ENCODE peak calls at places on chromosome 19, in four cellular contexts. O is IMR-90, D is right atrium auricular region, Z is foreskin fibroblast. J is an unnamed sample.

GRCh38 chr19:10222201-10222890 is 8.8 kb downstream of the S1PR2 start:
- DNase-seq in O (no peak), D (no peak), Z (no peak), J (no peak)

GRCh38 chr19:24051516-24051915 is 35.5 kb upstream of the ZNF254 start:
- DNase-seq in O (no peak), Z (no peak), D (no peak), J (no peak)

GRCh38 chr19:5292453-5292842 is 48.2 kb downstream of the PTPRS start:
- DNase-seq in O (peak), Z (peak), D (no peak), J (no peak)

GRCh38 chr19:56900573-56901097 is 60.1 kb upstream of the PEG3 start:
- DNase-seq in D (no peak), O (no peak), Z (no peak), J (no peak)

GRCh38 chr19:10828981-10829821 is 6.8 kb downstream of the TMED1 start:
- DNase-seq in O (no peak), D (no peak), Z (no peak), J (no peak)

GRCh38 chr19:38563475-38563874 is 54.3 kb downstream of the MAP4K1 start:
- DNase-seq in D (no peak), O (no peak), Z (no peak), J (no peak)

GRCh38 chr19:45498411-45499195 is at the start of gene PPM1N:
- DNase-seq in Z (no peak), D (no peak), O (peak), J (no peak)

GRCh38 chr19:29752450-29753025 is 37.5 kb upstream of the C19orf12 start:
- DNase-seq in Z (no peak), D (no peak), O (no peak), J (no peak)

GRCh38 chr19:43809762-43810696 is 7.8 kb upstream of the LYPD5 start:
- DNase-seq in D (no peak), O (peak), Z (peak), J (peak)

GRCh38 chr19:3275583-3276340 is 51.3 kb downstream of the CELF5 start:
- DNase-seq in O (peak), D (no peak), Z (peak), J (no peak)

GRCh38 chr19:58474291-58474996 is 1.7 kb upstream of the ZNF446 start:
- DNase-seq in O (peak), D (no peak), Z (peak), J (peak)

GRCh38 chr19:789473-790052 is 7.7 kb upstream of the PTBP1 start:
- DNase-seq in D (no peak), O (no peak), Z (no peak), J (no peak)

GRCh38 chr19:4431808-4432674 is 25.6 kb downstream of the UBXN6 start:
- DNase-seq in O (no peak), Z (no peak), D (no peak), J (no peak)

GRCh38 chr19:39407644-39408391 is 1.2 kb downstream of the ZFP36 start:
- DNase-seq in Z (peak), D (no peak), O (no peak), J (no peak)

GRCh38 chr19:55368701-55369563 is 1.3 kb downstream of the IL11 start:
- DNase-seq in D (no peak), O (peak), Z (peak), J (no peak)

GRCh38 chr19:13055213-13056051 is 47.2 kb downstream of the LYL1 start:
- DNase-seq in D (peak), Z (peak), O (peak), J (peak)

GRCh38 chr19:1172353-1173159 is 1.5 kb downstream of the SBNO2 start:
- DNase-seq in D (peak), O (peak), Z (peak), J (no peak)

GRCh38 chr19:4337906-4338440 is 654 bp downstream of the STAP2 start:
- DNase-seq in D (no peak), O (no peak), Z (no peak), J (no peak)

GRCh38 chr19:13037161-13037560 is 41.9 kb downstream of the NFIX start:
- DNase-seq in Z (peak), O (peak), D (no peak), J (no peak)

GRCh38 chr19:40150170-40150569 is 41.1 kb upstream of the MAP3K10 start:
- DNase-seq in D (no peak), Z (peak), O (peak), J (no peak)

GRCh38 chr19:41334793-41335192 is 18.9 kb downstream of the TGFB1 start:
- DNase-seq in Z (no peak), O (no peak), D (no peak), J (no peak)

GRCh38 chr19:8367327-8368001 is 3.5 kb downstream of the ANGPTL4 start:
- DNase-seq in D (peak), Z (peak), O (peak), J (peak)

GRCh38 chr19:2148482-2149135 is 2.8 kb downstream of the AP3D1 start:
- DNase-seq in O (no peak), Z (no peak), D (no peak), J (no peak)

GRCh38 chr19:39390460-39390758 is 497 bp downstream of the PAF1 start:
- DNase-seq in Z (no peak), O (no peak), D (no peak), J (no peak)

GRCh38 chr19:41691268-41691970 is 3.3 kb upstream of the CEACAM7 start:
- DNase-seq in O (no peak), D (peak), Z (no peak), J (no peak)

GRCh38 chr19:42089772-42090171 is 13.8 kb downstream of the ZNF574 start:
- DNase-seq in O (no peak), D (no peak), Z (no peak), J (no peak)

DNA sequence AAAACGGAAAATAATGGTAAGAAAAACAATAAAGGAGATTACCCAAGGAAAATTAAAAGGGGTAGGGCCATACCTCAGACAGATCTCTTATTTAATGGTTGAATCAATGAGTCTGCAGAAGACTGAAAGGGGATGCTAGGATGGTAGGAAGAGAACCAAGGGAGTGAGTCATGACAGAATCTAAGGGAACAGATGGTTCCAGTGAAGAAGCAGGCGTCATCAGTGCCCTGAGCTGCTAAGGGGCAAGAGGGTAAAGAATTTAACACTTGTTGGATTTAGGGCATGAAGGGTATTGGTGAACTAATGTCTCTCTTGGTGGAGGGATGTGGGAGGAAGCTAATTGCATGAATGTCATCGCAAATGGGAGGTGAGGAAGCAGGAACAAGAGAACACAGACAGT is 329.2 kb upstream of the TSHZ3 start:
- DNase-seq in D (no peak), O (no peak), Z (no peak), J (no peak)
- H3K4me3 ChIP-seq in D (no peak), O (no peak), Z (no peak), J (no peak)

GRCh38 chr19:50518091-50519005 is 4.6 kb upstream of the ASPDH start:
- DNase-seq in Z (no peak), D (no peak), O (no peak), J (no peak)
- TF ChIP-seq CTCF in Z (no peak), D (no peak), O (no peak), J (no peak)

DNA sequence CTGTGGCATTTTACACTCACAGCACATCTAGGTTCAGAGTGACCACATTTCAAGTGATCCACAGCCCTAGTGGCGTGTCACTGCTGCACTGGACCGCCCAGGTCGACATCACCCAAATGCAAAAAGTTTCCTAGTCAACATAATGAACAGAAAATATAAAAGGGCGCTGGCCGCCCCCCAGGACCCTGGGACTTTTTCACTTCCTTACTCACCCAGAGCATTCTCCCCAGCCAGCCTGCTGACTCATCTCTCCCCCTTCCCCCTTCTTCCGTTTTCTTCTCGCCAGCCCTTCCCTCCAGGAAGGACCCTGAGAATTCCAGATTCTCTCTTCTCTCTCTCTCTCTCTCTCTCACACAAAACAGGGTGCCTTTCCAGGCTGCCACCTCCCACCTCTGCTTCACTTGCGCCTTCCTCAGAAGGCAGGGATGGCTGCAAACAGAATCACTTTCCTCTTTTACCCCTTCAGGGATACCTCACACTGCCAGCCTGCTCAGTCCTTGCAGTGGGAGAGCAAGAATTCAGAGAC is 21.0 kb upstream of the GRWD1 start:
- DNase-seq in Z (peak), D (no peak), O (peak), J (no peak)
- H3K4me3 ChIP-seq in Z (no peak), D (no peak), O (no peak), J (no peak)

DNA sequence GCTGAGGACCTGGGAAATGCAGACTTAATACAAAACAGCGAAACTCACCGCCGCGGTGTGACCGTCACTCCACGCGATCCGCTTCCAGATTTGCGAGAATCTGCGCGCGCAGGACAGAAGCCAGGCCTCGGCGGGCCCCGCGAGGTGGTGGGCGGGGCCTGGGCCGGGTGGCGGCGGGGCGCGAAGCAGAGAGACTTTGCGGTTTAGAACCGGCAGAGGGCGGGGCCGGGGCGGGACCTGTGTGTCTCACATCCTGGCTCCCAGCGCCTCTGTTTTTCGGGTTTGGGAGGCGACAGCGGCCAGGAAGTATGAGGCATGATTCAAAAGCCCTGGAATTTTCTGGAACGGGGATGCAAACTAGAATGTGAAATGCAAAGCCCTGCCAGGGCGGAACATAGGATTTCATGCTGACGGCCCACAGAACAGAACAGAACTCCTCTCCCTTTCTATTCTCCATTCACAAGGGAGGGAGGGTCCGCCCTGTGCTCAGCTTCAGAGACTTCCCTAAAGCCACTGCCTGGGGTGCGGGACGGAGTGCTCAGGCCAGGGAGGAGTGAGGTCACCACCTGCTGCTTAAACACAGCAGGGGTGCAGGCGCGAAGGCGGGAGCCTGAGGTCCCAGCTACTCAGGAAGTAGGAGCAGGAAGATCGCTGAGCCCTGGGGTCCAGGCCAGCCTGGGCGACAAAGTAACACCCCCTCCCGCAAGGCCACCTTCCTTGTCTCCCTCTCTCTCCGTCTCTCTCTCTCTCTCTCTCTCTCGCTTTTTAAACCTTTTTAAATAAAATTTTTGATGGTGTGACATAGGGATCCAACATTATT is 44.2 kb downstream of the ZNF611 start:
- DNase-seq in Z (peak), O (peak), D (peak), J (peak)
- TF ChIP-seq CTCF in Z (no peak), O (no peak), D (peak), J (no peak)

DNA sequence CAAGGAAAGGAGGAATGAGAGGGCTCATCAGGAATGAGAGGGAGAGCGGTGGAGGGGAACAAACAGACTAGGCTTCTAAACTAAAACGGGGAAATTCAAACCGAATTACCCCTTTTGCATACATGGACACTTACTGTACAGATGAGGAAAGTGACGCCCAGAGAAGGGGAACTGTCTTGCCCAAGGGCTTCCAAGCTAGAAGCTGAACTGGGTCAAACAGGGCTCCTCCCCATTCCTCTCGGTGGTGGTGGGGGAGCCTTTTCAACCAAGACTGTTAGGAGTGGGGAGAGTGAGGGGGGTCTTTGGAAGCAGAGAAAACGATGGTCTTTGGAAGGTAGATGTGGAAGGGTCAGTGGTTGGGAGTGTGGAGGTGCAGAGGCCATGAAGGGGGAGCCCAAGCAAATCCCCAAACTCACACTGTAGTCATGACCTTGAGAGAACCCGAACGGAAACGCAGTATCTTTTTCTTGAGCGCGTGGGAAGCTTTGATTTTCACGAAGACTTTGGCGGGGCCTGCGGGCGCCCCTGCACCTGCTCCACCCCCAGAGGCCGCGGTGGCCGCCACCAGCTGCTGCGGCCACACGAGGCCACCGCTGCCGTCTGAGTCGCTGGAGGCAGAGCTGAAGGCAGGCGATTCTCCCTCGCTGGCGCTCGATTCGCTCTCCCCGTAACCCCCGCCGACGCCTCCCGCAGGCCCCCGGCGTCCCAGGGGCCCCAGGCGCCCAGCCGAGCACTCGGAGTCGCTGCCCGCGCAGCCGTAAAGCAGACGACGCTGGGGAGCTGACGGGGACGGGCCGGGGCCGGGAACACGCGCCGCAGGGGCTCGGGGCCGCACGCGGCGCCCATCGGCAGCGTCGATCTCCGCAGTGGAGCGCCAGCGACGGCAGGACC is 12.3 kb upstream of the GNG8 start:
- DNase-seq in Z (no peak), O (no peak), D (no peak), J (no peak)
- H3K4me3 ChIP-seq in Z (no peak), O (no peak), D (no peak), J (no peak)

GRCh38 chr19:14072535-14073231 is at the start of gene MISP3:
- DNase-seq in D (no peak), O (no peak), Z (no peak), J (no peak)
- TF ChIP-seq CTCF in D (no peak), O (no peak), Z (no peak), J (no peak)

GRCh38 chr19:49669511-49669910 is 3.8 kb downstream of the BCL2L12 start:
- DNase-seq in D (no peak), O (no peak), Z (no peak), J (no peak)

GRCh38 chr19:49664171-49665070 is 1.2 kb downstream of the IRF3 start:
- DNase-seq in O (peak), D (peak), Z (peak), J (no peak)

GRCh38 chr19:49666120-49666444 is 349 bp downstream of the BCL2L12 start:
- DNase-seq in D (no peak), Z (no peak), O (no peak), J (no peak)

GRCh38 chr19:49665301-49666119 is at the start of the genes BCL2L12 and IRF3:
- DNase-seq in O (peak), Z (peak), D (peak), J (peak)

DNA sequence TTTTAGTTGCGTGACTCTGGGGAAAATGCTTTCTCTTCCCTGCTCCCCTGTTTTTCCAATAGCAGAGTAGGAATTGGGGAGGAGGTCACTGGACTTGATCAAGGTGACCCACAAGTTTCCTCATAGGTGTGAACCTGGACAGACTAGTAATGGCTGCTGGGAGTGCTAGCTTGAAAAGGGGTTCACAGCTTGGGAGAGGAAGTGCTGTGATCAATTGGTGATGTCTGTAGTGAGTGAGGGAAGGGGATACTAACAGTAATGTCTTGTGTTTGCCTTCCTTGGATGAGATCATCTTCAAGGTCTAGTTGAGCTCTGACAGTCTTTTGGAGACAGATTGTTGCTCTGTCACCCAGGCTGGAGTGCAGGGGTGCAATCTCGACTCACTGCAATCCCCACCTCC is 1.7 kb downstream of the BCL2L12 start:
- DNase-seq in D (no peak), Z (no peak), O (no peak), J (no peak)
- H3K4me3 ChIP-seq in D (no peak), Z (no peak), O (no peak), J (no peak)

DNA sequence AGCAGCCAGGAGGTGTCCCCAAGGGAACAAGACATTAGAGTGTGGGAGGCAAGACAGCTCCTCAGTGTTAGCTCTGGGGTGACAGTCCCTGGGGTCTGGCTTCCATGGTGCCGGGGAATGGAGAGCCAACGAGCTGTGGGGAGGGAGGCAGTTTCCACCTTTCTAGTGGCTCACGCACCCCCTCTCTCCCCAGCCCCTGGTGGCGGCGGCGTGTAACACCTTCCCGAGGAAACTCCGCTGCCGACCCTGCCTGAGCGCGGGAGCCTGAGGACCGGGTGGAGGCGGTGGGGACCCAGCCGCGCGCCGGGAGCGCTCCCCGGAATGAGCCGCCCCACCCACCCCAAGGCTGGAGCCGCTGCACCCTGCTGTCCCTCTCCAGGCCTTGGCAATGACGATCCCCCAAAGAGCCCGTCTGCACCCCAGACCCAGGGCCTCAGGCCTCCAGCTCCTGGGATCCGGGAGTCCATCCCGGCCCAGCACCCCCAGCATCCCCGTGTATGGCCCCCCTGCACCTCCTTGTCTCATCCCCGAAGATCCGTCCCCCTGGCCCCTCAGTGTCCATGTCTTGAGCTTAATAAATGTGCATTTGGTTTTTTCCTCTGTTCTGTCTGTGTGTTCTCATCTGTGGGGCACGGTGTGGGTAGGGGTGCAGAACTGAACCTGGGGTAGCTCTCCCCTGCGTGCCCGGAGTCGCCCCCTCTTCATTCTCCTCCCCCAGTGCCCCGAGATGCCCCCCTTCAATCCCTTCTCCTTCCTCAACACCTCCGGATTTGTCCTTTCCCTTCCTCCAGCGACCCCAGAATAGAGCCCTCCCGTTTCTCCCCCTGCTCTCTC is 617 bp upstream of the FXYD5 start:
- DNase-seq in Z (peak), D (no peak), O (no peak), J (no peak)
- TF ChIP-seq CTCF in Z (peak), D (no peak), O (peak), J (peak)

DNA sequence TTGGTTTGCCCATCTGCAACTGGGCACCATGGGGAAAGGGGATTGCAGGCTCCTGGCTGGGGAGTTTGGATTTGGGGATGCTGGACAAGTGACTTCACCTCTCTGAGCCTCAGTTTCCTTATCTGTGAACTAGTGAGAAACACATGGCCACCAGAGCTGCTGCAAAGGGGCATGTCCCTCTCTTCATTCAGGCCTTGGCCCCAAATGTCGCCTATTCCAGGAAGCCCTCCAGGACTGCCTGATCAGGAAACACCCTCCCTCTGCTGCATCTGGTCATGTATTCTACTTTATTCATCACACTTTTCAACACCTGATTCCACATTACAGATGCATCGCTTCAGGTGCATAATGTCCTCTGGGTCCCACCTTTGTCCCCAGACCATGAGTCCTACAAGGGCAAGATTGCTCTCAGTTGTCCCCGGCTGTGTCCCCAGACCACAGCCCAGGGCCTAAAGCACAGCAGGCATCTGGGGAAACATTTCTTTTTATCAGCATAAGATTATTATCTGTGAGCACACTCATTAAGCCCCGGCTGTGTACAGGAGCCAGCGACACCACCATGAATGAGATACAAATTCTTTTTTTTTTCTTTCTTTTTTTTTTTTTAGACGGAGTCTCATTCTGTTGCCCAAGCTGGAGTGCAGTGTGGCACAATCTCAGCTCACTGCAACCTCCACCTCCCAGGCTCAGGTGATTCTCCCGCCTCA is 37.5 kb downstream of the ARRDC2 start:
- DNase-seq in Z (no peak), D (no peak), O (no peak), J (no peak)
- H3K4me3 ChIP-seq in Z (peak), D (peak), O (peak), J (peak)

J was measured in astrocyte of the cerebellum.